ENCODE peak calls at places on chromosomes 2 and 18, in ten cellular contexts. One of them, this sample, is unnamed.

GRCh38 chr2:172181840-172182239 is 79.1 kb upstream of the DLX2 start:
- DNase-seq in stimulated activated CD4-positive, alpha-beta T cell treated with anti-CD3 and anti-CD28 coated beads, Interleukin-12 subunit alpha, Interleukin-12 subunit beta, amount 100 ng/mL, for 48 hours: no peak
- DNase-seq in left ventricle myocardium superior: no peak
- DNase-seq in nephron progenitor cell: no peak
- DNase-seq in activated CD4-positive, alpha-beta T cell treated with anti-CD3 and anti-CD28 coated beads, Interleukin-2, amount 10 ng/mL, durations not matched to agents 7 days and 5 days: no peak
- DNase-seq in fibroblast of mammary gland: no peak
- DNase-seq in choroid plexus epithelial cell: peak
- DNase-seq in hippocampal formation: no peak
- DNase-seq in stimulated activated CD8-positive, alpha-beta memory T cell treated with anti-CD3 and anti-CD28 coated beads, Interleukin-15, amount 100 ng/mL, for 24 hours: no peak
- DNase-seq in activated T-helper 1 cell treated with anti-CD3 and anti-CD28 coated beads, Interleukin-2, amount 50 U/mL, for 16 hours: no peak
- DNase-seq in this sample: no peak

GRCh38 chr2:163119964-163120363 is 281.4 kb upstream of the KCNH7 start:
- DNase-seq in activated CD4-positive, alpha-beta T cell treated with anti-CD3 and anti-CD28 coated beads, Interleukin-2, amount 10 ng/mL, durations not matched to agents 7 days and 5 days: no peak
- DNase-seq in fibroblast of mammary gland: no peak
- DNase-seq in stimulated activated CD8-positive, alpha-beta memory T cell treated with anti-CD3 and anti-CD28 coated beads, Interleukin-15, amount 100 ng/mL, for 24 hours: no peak
- DNase-seq in activated T-helper 1 cell treated with anti-CD3 and anti-CD28 coated beads, Interleukin-2, amount 50 U/mL, for 16 hours: no peak
- DNase-seq in hippocampal formation: no peak
- DNase-seq in left ventricle myocardium superior: no peak
- DNase-seq in nephron progenitor cell: no peak
- DNase-seq in choroid plexus epithelial cell: no peak
- DNase-seq in stimulated activated CD4-positive, alpha-beta T cell treated with anti-CD3 and anti-CD28 coated beads, Interleukin-12 subunit alpha, Interleukin-12 subunit beta, amount 100 ng/mL, for 48 hours: no peak
- DNase-seq in this sample: no peak

GRCh38 chr18:26483633-26484032 is 64.7 kb downstream of the KCTD1 start:
- DNase-seq in hippocampal formation: no peak
- DNase-seq in stimulated activated CD8-positive, alpha-beta memory T cell treated with anti-CD3 and anti-CD28 coated beads, Interleukin-15, amount 100 ng/mL, for 24 hours: no peak
- DNase-seq in fibroblast of mammary gland: no peak
- DNase-seq in activated T-helper 1 cell treated with anti-CD3 and anti-CD28 coated beads, Interleukin-2, amount 50 U/mL, for 16 hours: no peak
- DNase-seq in activated CD4-positive, alpha-beta T cell treated with anti-CD3 and anti-CD28 coated beads, Interleukin-2, amount 10 ng/mL, durations not matched to agents 7 days and 5 days: no peak
- DNase-seq in choroid plexus epithelial cell: peak
- DNase-seq in stimulated activated CD4-positive, alpha-beta T cell treated with anti-CD3 and anti-CD28 coated beads, Interleukin-12 subunit alpha, Interleukin-12 subunit beta, amount 100 ng/mL, for 48 hours: no peak
- DNase-seq in left ventricle myocardium superior: no peak
- DNase-seq in nephron progenitor cell: no peak
- DNase-seq in this sample: no peak

GRCh38 chr2:222483513-222484039 is 59.2 kb downstream of the SGPP2 start:
- DNase-seq in fibroblast of mammary gland: no peak
- DNase-seq in activated T-helper 1 cell treated with anti-CD3 and anti-CD28 coated beads, Interleukin-2, amount 50 U/mL, for 16 hours: no peak
- DNase-seq in stimulated activated CD4-positive, alpha-beta T cell treated with anti-CD3 and anti-CD28 coated beads, Interleukin-12 subunit alpha, Interleukin-12 subunit beta, amount 100 ng/mL, for 48 hours: no peak
- DNase-seq in stimulated activated CD8-positive, alpha-beta memory T cell treated with anti-CD3 and anti-CD28 coated beads, Interleukin-15, amount 100 ng/mL, for 24 hours: no peak
- DNase-seq in choroid plexus epithelial cell: no peak
- DNase-seq in left ventricle myocardium superior: peak
- DNase-seq in nephron progenitor cell: no peak
- DNase-seq in hippocampal formation: no peak
- DNase-seq in activated CD4-positive, alpha-beta T cell treated with anti-CD3 and anti-CD28 coated beads, Interleukin-2, amount 10 ng/mL, durations not matched to agents 7 days and 5 days: no peak
- DNase-seq in this sample: no peak

GRCh38 chr2:206521115-206521514 is 77.8 kb downstream of the ADAM23 start:
- DNase-seq in fibroblast of mammary gland: no peak
- DNase-seq in left ventricle myocardium superior: no peak
- DNase-seq in activated CD4-positive, alpha-beta T cell treated with anti-CD3 and anti-CD28 coated beads, Interleukin-2, amount 10 ng/mL, durations not matched to agents 7 days and 5 days: no peak
- DNase-seq in hippocampal formation: no peak
- DNase-seq in activated T-helper 1 cell treated with anti-CD3 and anti-CD28 coated beads, Interleukin-2, amount 50 U/mL, for 16 hours: no peak
- DNase-seq in nephron progenitor cell: no peak
- DNase-seq in stimulated activated CD4-positive, alpha-beta T cell treated with anti-CD3 and anti-CD28 coated beads, Interleukin-12 subunit alpha, Interleukin-12 subunit beta, amount 100 ng/mL, for 48 hours: no peak
- DNase-seq in stimulated activated CD8-positive, alpha-beta memory T cell treated with anti-CD3 and anti-CD28 coated beads, Interleukin-15, amount 100 ng/mL, for 24 hours: no peak
- DNase-seq in choroid plexus epithelial cell: no peak
- DNase-seq in this sample: no peak

GRCh38 chr2:205175831-205176230 is 506.5 kb upstream of the NRP2 start:
- DNase-seq in left ventricle myocardium superior: no peak
- DNase-seq in fibroblast of mammary gland: no peak
- DNase-seq in activated CD4-positive, alpha-beta T cell treated with anti-CD3 and anti-CD28 coated beads, Interleukin-2, amount 10 ng/mL, durations not matched to agents 7 days and 5 days: no peak
- DNase-seq in choroid plexus epithelial cell: no peak
- DNase-seq in stimulated activated CD4-positive, alpha-beta T cell treated with anti-CD3 and anti-CD28 coated beads, Interleukin-12 subunit alpha, Interleukin-12 subunit beta, amount 100 ng/mL, for 48 hours: no peak
- DNase-seq in stimulated activated CD8-positive, alpha-beta memory T cell treated with anti-CD3 and anti-CD28 coated beads, Interleukin-15, amount 100 ng/mL, for 24 hours: no peak
- DNase-seq in nephron progenitor cell: no peak
- DNase-seq in hippocampal formation: no peak
- DNase-seq in activated T-helper 1 cell treated with anti-CD3 and anti-CD28 coated beads, Interleukin-2, amount 50 U/mL, for 16 hours: no peak
- DNase-seq in this sample: no peak

GRCh38 chr2:64054166-64054915 is 35.1 kb upstream of the VPS54 start:
- DNase-seq in fibroblast of mammary gland: no peak
- DNase-seq in nephron progenitor cell: no peak
- DNase-seq in activated T-helper 1 cell treated with anti-CD3 and anti-CD28 coated beads, Interleukin-2, amount 50 U/mL, for 16 hours: no peak
- DNase-seq in stimulated activated CD8-positive, alpha-beta memory T cell treated with anti-CD3 and anti-CD28 coated beads, Interleukin-15, amount 100 ng/mL, for 24 hours: no peak
- DNase-seq in stimulated activated CD4-positive, alpha-beta T cell treated with anti-CD3 and anti-CD28 coated beads, Interleukin-12 subunit alpha, Interleukin-12 subunit beta, amount 100 ng/mL, for 48 hours: no peak
- DNase-seq in choroid plexus epithelial cell: no peak
- DNase-seq in activated CD4-positive, alpha-beta T cell treated with anti-CD3 and anti-CD28 coated beads, Interleukin-2, amount 10 ng/mL, durations not matched to agents 7 days and 5 days: no peak
- DNase-seq in left ventricle myocardium superior: no peak
- DNase-seq in hippocampal formation: no peak
- DNase-seq in this sample: no peak

GRCh38 chr2:217060951-217061547 is 201.2 kb upstream of the TNP1 start:
- DNase-seq in stimulated activated CD4-positive, alpha-beta T cell treated with anti-CD3 and anti-CD28 coated beads, Interleukin-12 subunit alpha, Interleukin-12 subunit beta, amount 100 ng/mL, for 48 hours: no peak
- DNase-seq in fibroblast of mammary gland: no peak
- DNase-seq in choroid plexus epithelial cell: peak
- DNase-seq in nephron progenitor cell: no peak
- DNase-seq in activated T-helper 1 cell treated with anti-CD3 and anti-CD28 coated beads, Interleukin-2, amount 50 U/mL, for 16 hours: no peak
- DNase-seq in activated CD4-positive, alpha-beta T cell treated with anti-CD3 and anti-CD28 coated beads, Interleukin-2, amount 10 ng/mL, durations not matched to agents 7 days and 5 days: no peak
- DNase-seq in stimulated activated CD8-positive, alpha-beta memory T cell treated with anti-CD3 and anti-CD28 coated beads, Interleukin-15, amount 100 ng/mL, for 24 hours: no peak
- DNase-seq in left ventricle myocardium superior: no peak
- DNase-seq in hippocampal formation: no peak
- DNase-seq in this sample: no peak

GRCh38 chr2:65553504-65554074 is 121.2 kb upstream of the SPRED2 start:
- DNase-seq in stimulated activated CD4-positive, alpha-beta T cell treated with anti-CD3 and anti-CD28 coated beads, Interleukin-12 subunit alpha, Interleukin-12 subunit beta, amount 100 ng/mL, for 48 hours: no peak
- DNase-seq in left ventricle myocardium superior: no peak
- DNase-seq in choroid plexus epithelial cell: no peak
- DNase-seq in fibroblast of mammary gland: no peak
- DNase-seq in stimulated activated CD8-positive, alpha-beta memory T cell treated with anti-CD3 and anti-CD28 coated beads, Interleukin-15, amount 100 ng/mL, for 24 hours: no peak
- DNase-seq in activated T-helper 1 cell treated with anti-CD3 and anti-CD28 coated beads, Interleukin-2, amount 50 U/mL, for 16 hours: no peak
- DNase-seq in hippocampal formation: no peak
- DNase-seq in nephron progenitor cell: no peak
- DNase-seq in activated CD4-positive, alpha-beta T cell treated with anti-CD3 and anti-CD28 coated beads, Interleukin-2, amount 10 ng/mL, durations not matched to agents 7 days and 5 days: no peak
- DNase-seq in this sample: no peak

GRCh38 chr2:217551229-217551909 is 451.4 kb downstream of the TNS1 start:
- DNase-seq in left ventricle myocardium superior: no peak
- DNase-seq in nephron progenitor cell: no peak
- DNase-seq in stimulated activated CD8-positive, alpha-beta memory T cell treated with anti-CD3 and anti-CD28 coated beads, Interleukin-15, amount 100 ng/mL, for 24 hours: no peak
- DNase-seq in stimulated activated CD4-positive, alpha-beta T cell treated with anti-CD3 and anti-CD28 coated beads, Interleukin-12 subunit alpha, Interleukin-12 subunit beta, amount 100 ng/mL, for 48 hours: no peak
- DNase-seq in fibroblast of mammary gland: no peak
- DNase-seq in choroid plexus epithelial cell: peak
- DNase-seq in activated CD4-positive, alpha-beta T cell treated with anti-CD3 and anti-CD28 coated beads, Interleukin-2, amount 10 ng/mL, durations not matched to agents 7 days and 5 days: no peak
- DNase-seq in hippocampal formation: no peak
- DNase-seq in activated T-helper 1 cell treated with anti-CD3 and anti-CD28 coated beads, Interleukin-2, amount 50 U/mL, for 16 hours: no peak
- DNase-seq in this sample: no peak